ENCODE peak calls at places on chromosomes 12 and 14, in nine cellular contexts. P, O, N, G, Y, C, I, W and J are unnamed samples.

GRCh38 chr12:56158926-56159461 is 835 bp downstream of the MYL6 start:
- DNase-seq in P (peak; percentile 77), O (peak; percentile 57), N (peak; percentile 59), G (peak; percentile 83), Y (no peak), C (peak; percentile 81), I (peak; percentile 76), W (peak; percentile 28), J (no peak)

GRCh38 chr12:2292560-2292959 is 239.8 kb downstream of the CACNA1C start:
- DNase-seq in P (no peak), O (no peak), N (no peak), G (no peak), Y (no peak), C (no peak), I (no peak), W (no peak), J (no peak)

GRCh38 chr12:71425568-71425967 is 14.0 kb upstream of the LGR5 start:
- DNase-seq in P (no peak), O (no peak), N (no peak), G (no peak), Y (no peak), C (no peak), I (no peak), W (no peak), J (no peak)

GRCh38 chr14:54637270-54637669 is 70.3 kb downstream of the SAMD4A start:
- DNase-seq in P (no peak), O (no peak), N (no peak), G (no peak), Y (no peak), C (no peak), I (no peak), W (no peak), J (no peak)

GRCh38 chr14:49893309-49894213 is 679 bp downstream of the ARF6 start:
- DNase-seq in P (peak; percentile 45), O (peak; percentile 70), N (peak; percentile 49), G (peak; percentile 22), Y (no peak), C (peak; percentile 86), I (peak; percentile 85), W (peak; percentile 81), J (peak; percentile 84)

GRCh38 chr14:105411017-105411941 is 8.3 kb upstream of the MTA1 start:
- DNase-seq in P (peak; percentile 70), O (no peak), N (no peak), G (peak; percentile 62), Y (no peak), C (peak; percentile 81), I (peak; percentile 99), W (peak; percentile 21), J (no peak)

GRCh38 chr12:60148831-60149230 is 553.0 kb downstream of the SLC16A7 start:
- DNase-seq in P (no peak), O (no peak), N (peak; percentile 70), G (no peak), Y (no peak), C (no peak), I (no peak), W (no peak), J (no peak)

GRCh38 chr14:84767434-84767833 is 762.5 kb upstream of the FLRT2 start:
- DNase-seq in P (no peak), O (no peak), N (no peak), G (no peak), Y (no peak), C (no peak), I (no peak), W (no peak), J (no peak)

GRCh38 chr12:106032141-106032925 is 106.4 kb downstream of the NUAK1 start:
- DNase-seq in P (no peak), O (no peak), N (peak; percentile 66), G (no peak), Y (no peak), C (no peak), I (no peak), W (no peak), J (no peak)

GRCh38 chr14:37594238-37594915 is 672 bp downstream of the FOXA1 start:
- DNase-seq in P (peak; percentile 91), O (no peak), N (peak; percentile 57), G (peak; percentile 89), Y (no peak), C (peak; percentile 59), I (peak; percentile 86), W (no peak), J (no peak)

GRCh38 chr12:132046561-132046960 is 96.8 kb downstream of the EP400 start:
- DNase-seq in P (no peak), O (no peak), N (peak; percentile 89), G (no peak), Y (no peak), C (no peak), I (no peak), W (no peak), J (no peak)

GRCh38 chr12:132049876-132050275 is 94.2 kb downstream of the DDX51 start:
- DNase-seq in P (no peak), O (no peak), N (no peak), G (no peak), Y (no peak), C (no peak), I (no peak), W (no peak), J (no peak)

GRCh38 chr12:132052191-132052932 is 91.8 kb downstream of the DDX51 start:
- DNase-seq in P (no peak), O (no peak), N (no peak), G (no peak), Y (no peak), C (no peak), I (no peak), W (no peak), J (no peak)

GRCh38 chr12:132045751-132046150 is 96.0 kb downstream of the EP400 start:
- DNase-seq in P (no peak), O (no peak), N (no peak), G (no peak), Y (no peak), C (no peak), I (no peak), W (no peak), J (no peak)

DNA sequence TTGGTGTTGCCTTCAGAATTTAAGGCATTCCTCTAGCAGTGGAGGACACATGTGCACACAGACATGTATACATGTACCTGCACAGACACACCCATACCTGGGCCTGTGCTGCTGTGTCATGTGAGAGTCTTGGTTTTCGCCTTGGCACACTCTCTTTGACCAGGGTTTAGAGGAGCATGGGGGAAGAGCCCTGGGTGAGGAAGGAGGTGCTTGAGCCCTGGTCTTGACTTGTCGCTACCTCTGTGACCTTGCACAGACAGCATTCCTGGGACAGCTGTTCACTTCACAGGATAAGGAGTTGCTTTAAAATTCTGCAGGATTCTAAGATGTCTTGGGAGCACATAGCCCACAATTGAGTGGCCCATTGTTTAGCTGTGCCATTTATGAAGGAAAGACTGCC is 94.7 kb downstream of the DDX51 start:
- DNase-seq in P (no peak), O (no peak), N (no peak), G (no peak), Y (no peak), C (no peak), I (no peak), W (no peak), J (no peak)
- H3K36me3 ChIP-seq in P (peaks cover 8% of the 10 kb centered on the region), O (no peaks in the 10 kb centered on the region), N (peaks cover 69% of the 10 kb centered on the region), G (peaks cover 56% of the 10 kb centered on the region), Y (peaks cover 36% of the 10 kb centered on the region), C (peaks cover 32% of the 10 kb centered on the region), I (peaks cover 51% of the 10 kb centered on the region), W (peaks cover 73% of the 10 kb centered on the region), J (peaks cover 49% of the 10 kb centered on the region)

DNA sequence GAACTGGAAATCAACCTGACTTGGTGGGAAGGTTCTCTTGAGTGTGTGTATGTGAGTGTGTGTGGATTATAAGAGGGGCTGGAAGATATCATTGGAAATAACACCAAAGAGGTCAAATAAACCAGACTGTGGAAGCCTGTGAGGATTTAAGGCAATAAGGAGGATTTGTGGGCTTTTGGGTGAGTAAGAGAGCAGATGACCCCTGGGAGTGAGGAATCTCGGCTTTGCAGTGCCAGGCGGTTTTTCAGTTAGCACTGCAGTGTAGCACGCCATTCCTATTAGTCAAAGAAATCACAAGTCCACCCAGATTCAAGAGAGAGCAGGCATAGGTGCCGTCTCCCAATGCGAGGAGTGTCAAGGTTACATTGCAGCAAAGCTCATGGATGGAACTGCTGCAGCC is 63.3 kb downstream of the CALM1 start:
- DNase-seq in P (no peak), O (no peak), N (peak; percentile 10), G (no peak), Y (no peak), C (no peak), I (no peak), W (no peak), J (no peak)
- H3K36me3 ChIP-seq in P (no peaks in the 10 kb centered on the region), O (no peaks in the 10 kb centered on the region), N (no peaks in the 10 kb centered on the region), G (no peaks in the 10 kb centered on the region), Y (no peaks in the 10 kb centered on the region), C (no peaks in the 10 kb centered on the region), I (no peaks in the 10 kb centered on the region), W (no peaks in the 10 kb centered on the region), J (no peaks in the 10 kb centered on the region)

DNA sequence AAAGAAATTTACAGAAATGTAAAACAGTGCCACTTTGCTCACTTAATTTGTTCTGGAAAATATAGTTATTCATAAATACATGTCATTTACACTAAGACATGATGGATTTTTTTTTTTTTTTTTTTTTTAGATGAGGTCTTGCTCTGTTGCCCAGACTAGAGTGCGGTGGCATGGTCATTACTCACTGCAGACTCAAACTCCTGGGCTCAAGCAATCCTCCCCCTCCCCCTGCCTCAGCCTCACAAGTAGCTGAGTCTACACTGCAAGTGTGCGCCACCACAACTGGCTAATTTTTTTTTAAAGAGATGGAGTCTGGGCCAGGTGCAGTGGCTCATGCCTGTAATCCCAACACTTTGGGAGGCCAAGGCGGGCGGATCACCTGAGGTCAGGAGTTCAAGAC is 101.2 kb downstream of the PPP2R5C start:
- DNase-seq in P (no peak), O (no peak), N (no peak), G (no peak), Y (no peak), C (no peak), I (no peak), W (no peak), J (no peak)
- H3K36me3 ChIP-seq in P (no peaks in the 10 kb centered on the region), O (no peaks in the 10 kb centered on the region), N (no peaks in the 10 kb centered on the region), G (no peaks in the 10 kb centered on the region), Y (peaks cover 4% of the 10 kb centered on the region), C (no peaks in the 10 kb centered on the region), I (no peaks in the 10 kb centered on the region), W (peaks cover 49% of the 10 kb centered on the region), J (peaks cover 4% of the 10 kb centered on the region)

DNA sequence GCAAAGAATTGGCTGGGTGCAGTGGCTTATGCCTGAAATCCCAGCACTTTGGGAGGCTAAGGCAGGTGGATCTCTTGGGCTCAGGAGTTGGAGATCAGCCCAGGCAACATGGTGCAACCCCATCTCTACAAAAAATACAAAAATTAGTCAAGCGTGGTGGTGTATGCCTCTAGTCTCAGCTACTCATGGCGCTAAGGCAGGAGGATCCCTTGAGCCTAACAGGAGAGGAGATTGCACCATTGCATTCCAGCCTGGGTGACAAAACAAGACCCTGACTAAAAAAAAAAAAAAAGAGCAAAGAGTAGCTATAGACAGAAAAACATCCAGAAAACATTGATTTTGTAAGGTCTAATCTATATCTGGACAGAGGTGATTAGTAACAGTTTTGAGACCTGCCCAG is 25.0 kb downstream of the KIF21A start:
- DNase-seq in P (no peak), O (no peak), N (no peak), G (no peak), Y (no peak), C (no peak), I (no peak), W (no peak), J (no peak)
- H3K36me3 ChIP-seq in P (no peaks in the 10 kb centered on the region), O (no peaks in the 10 kb centered on the region), N (no peaks in the 10 kb centered on the region), G (no peaks in the 10 kb centered on the region), Y (no peaks in the 10 kb centered on the region), C (no peaks in the 10 kb centered on the region), I (no peaks in the 10 kb centered on the region), W (no peaks in the 10 kb centered on the region), J (no peaks in the 10 kb centered on the region)